ENCODE peak calls at places on chromosomes 1 and 21, in eight cellular contexts. Q is IMR-90; J is effector memory CD8-positive, alpha-beta T cell; G is stimulated activated CD4-positive, alpha-beta T cell treated with anti-CD3 and anti-CD28 coated beads, Interleukin-4, amount 100 ng/mL, for 4 hours; D is neural crest cell; K is LHCN-M2; Y is Daoy; V is EH. E is an unnamed sample.

GRCh38 chr1:19166066-19166465 is 44.0 kb downstream of the UBR4 start:
- DNase-seq in Q (no peak), J (no peak), G (no peak), D (no peak), K (no peak), Y (no peak), V (peak), E (no peak)

GRCh38 chr1:222373831-222374603 is 173.9 kb downstream of the HHIPL2 start:
- DNase-seq in Q (no peak), J (no peak), G (no peak), D (peak), K (no peak), Y (no peak), V (peak), E (no peak)

GRCh38 chr1:179091691-179092165 is 9.9 kb downstream of the TOR3A start:
- DNase-seq in Q (peak), J (no peak), G (no peak), D (no peak), K (peak), Y (no peak), V (peak), E (no peak)

GRCh38 chr1:24970399-24970753 is 40.3 kb upstream of the RUNX3 start:
- DNase-seq in Q (peak), J (no peak), G (no peak), D (no peak), K (peak), Y (peak), V (peak), E (no peak)

GRCh38 chr1:221829327-221830011 is 87.6 kb upstream of the DUSP10 start:
- DNase-seq in Q (peak), J (peak), G (peak), D (no peak), K (peak), Y (peak), V (peak), E (peak)

GRCh38 chr1:208132287-208132882 is 111.8 kb downstream of the PLXNA2 start:
- DNase-seq in Q (peak), J (peak), G (peak), D (peak), K (peak), Y (peak), V (peak), E (peak)

GRCh38 chr1:221509575-221510360 is 232.1 kb downstream of the DUSP10 start:
- DNase-seq in Q (no peak), J (no peak), G (no peak), D (no peak), K (no peak), Y (no peak), V (peak), E (no peak)

GRCh38 chr1:2593251-2593878 is 6.8 kb downstream of the PRXL2B start:
- DNase-seq in Q (no peak), J (no peak), G (no peak), D (no peak), K (no peak), Y (no peak), V (no peak), E (no peak)

GRCh38 chr1:113981962-113982931 is 3.0 kb downstream of the OLFML3 start:
- DNase-seq in Q (peak), J (no peak), G (no peak), D (no peak), K (peak), Y (peak), V (peak), E (no peak)

GRCh38 chr1:114342376-114342775 is 168.6 kb downstream of the TRIM33 start:
- DNase-seq in Q (no peak), J (peak), G (no peak), D (no peak), K (peak), Y (no peak), V (no peak), E (no peak)

GRCh38 chr1:169119405-169119804 is 12.9 kb downstream of the ATP1B1 start:
- DNase-seq in Q (peak), J (no peak), G (no peak), D (no peak), K (peak), Y (peak), V (peak), E (no peak)

GRCh38 chr1:222095606-222096475 is 354.0 kb upstream of the DUSP10 start:
- DNase-seq in Q (no peak), J (peak), G (peak), D (peak), K (peak), Y (peak), V (peak), E (no peak)

GRCh38 chr1:224432672-224433040 is 1.9 kb downstream of the WDR26 start:
- DNase-seq in Q (no peak), J (no peak), G (no peak), D (no peak), K (no peak), Y (no peak), V (no peak), E (no peak)

GRCh38 chr21:25646541-25646940 is 7.5 kb downstream of the JAM2 start:
- DNase-seq in Q (no peak), J (no peak), G (no peak), D (no peak), K (no peak), Y (no peak), V (no peak), E (no peak)

GRCh38 chr1:93567255-93567918 is 114.2 kb downstream of the BCAR3 start:
- DNase-seq in Q (peak), J (no peak), G (no peak), D (no peak), K (peak), Y (peak), V (peak), E (no peak)

GRCh38 chr21:38815060-38815405 is 9.3 kb downstream of the ETS2 start:
- DNase-seq in Q (peak), J (no peak), G (no peak), D (no peak), K (no peak), Y (peak), V (peak), E (no peak)

GRCh38 chr1:17068789-17069188 is 15.0 kb upstream of the SDHB start:
- DNase-seq in Q (no peak), J (no peak), G (no peak), D (no peak), K (no peak), Y (no peak), V (no peak), E (no peak)

E was measured in DMS153.